ENCODE peak calls at places on chromosome 4, in four cellular contexts. One of them, this sample, is unnamed.

GRCh38 chr4:42480774-42481173 is 83.5 kb downstream of the SHISA3 start:
- DNase-seq in left lobe of liver: no peak
- DNase-seq in lower leg skin: no peak
- DNase-seq in NCI-H1092 treated with DMSO at 0.1 percent for 48 hours: no peak
- DNase-seq in this sample: no peak

GRCh38 chr4:165873298-165874071 is 448 bp downstream of the TLL1 start:
- DNase-seq in NCI-H1092 treated with DMSO at 0.1 percent for 48 hours: peak
- DNase-seq in left lobe of liver: peak
- DNase-seq in lower leg skin: peak
- DNase-seq in this sample: no peak

GRCh38 chr4:81504685-81505598 is 33.2 kb upstream of the RASGEF1B start:
- DNase-seq in lower leg skin: peak
- DNase-seq in NCI-H1092 treated with DMSO at 0.1 percent for 48 hours: no peak
- DNase-seq in left lobe of liver: peak
- DNase-seq in this sample: no peak

GRCh38 chr4:14338866-14339265 is 663.4 kb upstream of the CPEB2 start:
- DNase-seq in lower leg skin: no peak
- DNase-seq in left lobe of liver: no peak
- DNase-seq in NCI-H1092 treated with DMSO at 0.1 percent for 48 hours: no peak
- DNase-seq in this sample: no peak

GRCh38 chr4:124635331-124635730 is 77.2 kb downstream of the ANKRD50 start:
- DNase-seq in NCI-H1092 treated with DMSO at 0.1 percent for 48 hours: no peak
- DNase-seq in left lobe of liver: no peak
- DNase-seq in lower leg skin: no peak
- DNase-seq in this sample: no peak

GRCh38 chr4:110916505-110916904 is 293.6 kb upstream of the PITX2 start:
- DNase-seq in lower leg skin: no peak
- DNase-seq in NCI-H1092 treated with DMSO at 0.1 percent for 48 hours: no peak
- DNase-seq in left lobe of liver: no peak
- DNase-seq in this sample: no peak

GRCh38 chr4:5893013-5893580 is at the start of gene CRMP1:
- DNase-seq in left lobe of liver: no peak
- DNase-seq in NCI-H1092 treated with DMSO at 0.1 percent for 48 hours: peak
- DNase-seq in lower leg skin: no peak
- DNase-seq in this sample: no peak

GRCh38 chr4:113539408-113539807 is 222.1 kb downstream of the CAMK2D start:
- DNase-seq in NCI-H1092 treated with DMSO at 0.1 percent for 48 hours: no peak
- DNase-seq in left lobe of liver: no peak
- DNase-seq in lower leg skin: no peak
- DNase-seq in this sample: no peak

GRCh38 chr4:138460477-138460876 is 218.3 kb upstream of the SLC7A11 start:
- DNase-seq in left lobe of liver: no peak
- DNase-seq in lower leg skin: no peak
- DNase-seq in NCI-H1092 treated with DMSO at 0.1 percent for 48 hours: no peak
- DNase-seq in this sample: no peak

GRCh38 chr4:66688674-66689073 is 856.6 kb downstream of the CENPC start:
- DNase-seq in NCI-H1092 treated with DMSO at 0.1 percent for 48 hours: peak
- DNase-seq in lower leg skin: no peak
- DNase-seq in left lobe of liver: no peak
- DNase-seq in this sample: peak

GRCh38 chr4:10075158-10075863 is 41.3 kb downstream of the WDR1 start:
- DNase-seq in left lobe of liver: peak
- DNase-seq in lower leg skin: peak
- DNase-seq in NCI-H1092 treated with DMSO at 0.1 percent for 48 hours: no peak
- DNase-seq in this sample: no peak

GRCh38 chr4:158858410-158859189 is 89.8 kb downstream of the FNIP2 start:
- DNase-seq in left lobe of liver: no peak
- DNase-seq in lower leg skin: no peak
- DNase-seq in NCI-H1092 treated with DMSO at 0.1 percent for 48 hours: no peak
- DNase-seq in this sample: no peak

GRCh38 chr4:26005764-26006163 is 91.7 kb downstream of the SMIM20 start:
- DNase-seq in left lobe of liver: no peak
- DNase-seq in NCI-H1092 treated with DMSO at 0.1 percent for 48 hours: no peak
- DNase-seq in lower leg skin: no peak
- DNase-seq in this sample: no peak

GRCh38 chr4:153706519-153706918 is 22.4 kb downstream of the TLR2 start:
- DNase-seq in NCI-H1092 treated with DMSO at 0.1 percent for 48 hours: no peak
- DNase-seq in lower leg skin: no peak
- DNase-seq in left lobe of liver: no peak
- DNase-seq in this sample: no peak

This sample was measured in SW480.